ENCODE peak calls at places on chromosomes 5 and 9, in four cellular contexts. One of them, this sample, is unnamed.

GRCh38 chr9:108963459-108964143 is 29.4 kb downstream of the ABITRAM start:
- DNase-seq in Peyer's patch: no peak
- DNase-seq in lower leg skin: no peak
- DNase-seq in transverse colon: no peak
- DNase-seq in this sample: peak; percentile 61

GRCh38 chr5:148904440-148904839 is 78.0 kb downstream of the ADRB2 start:
- DNase-seq in transverse colon: peak; percentile 24
- DNase-seq in lower leg skin: no peak
- DNase-seq in Peyer's patch: no peak
- DNase-seq in this sample: no peak

GRCh38 chr9:32590898-32591297 is 17.9 kb upstream of the NDUFB6 start:
- DNase-seq in transverse colon: no peak
- DNase-seq in Peyer's patch: no peak
- DNase-seq in lower leg skin: no peak
- DNase-seq in this sample: no peak

GRCh38 chr5:73591102-73591695 is 25.7 kb downstream of the UTP15 start:
- DNase-seq in lower leg skin: peak; percentile 68
- DNase-seq in transverse colon: peak; percentile 17
- DNase-seq in Peyer's patch: peak; percentile 56
- DNase-seq in this sample: peak; percentile 87

GRCh38 chr9:113536483-113537226 is 73.1 kb downstream of the RGS3 start:
- DNase-seq in lower leg skin: no peak
- DNase-seq in transverse colon: no peak
- DNase-seq in Peyer's patch: peak; percentile 51
- DNase-seq in this sample: no peak

GRCh38 chr5:132257131-132258101 is at the start of gene PDLIM4:
- DNase-seq in lower leg skin: no peak
- DNase-seq in Peyer's patch: peak; percentile 48
- DNase-seq in transverse colon: peak; percentile 25
- DNase-seq in this sample: no peak

GRCh38 chr5:124446125-124446524 is 300.3 kb downstream of the ZNF608 start:
- DNase-seq in lower leg skin: no peak
- DNase-seq in transverse colon: no peak
- DNase-seq in Peyer's patch: no peak
- DNase-seq in this sample: no peak

GRCh38 chr9:135320943-135321342 is 158.6 kb upstream of the PPP1R26 start:
- DNase-seq in lower leg skin: no peak
- DNase-seq in Peyer's patch: no peak
- DNase-seq in transverse colon: no peak
- DNase-seq in this sample: no peak

GRCh38 chr9:106035810-106036209 is 341.5 kb downstream of the TMEM38B start:
- DNase-seq in Peyer's patch: no peak
- DNase-seq in lower leg skin: no peak
- DNase-seq in transverse colon: no peak
- DNase-seq in this sample: peak; percentile 6

GRCh38 chr5:181051841-181052525 is 11.9 kb downstream of the BTNL9 start:
- DNase-seq in transverse colon: no peak
- DNase-seq in lower leg skin: no peak
- DNase-seq in Peyer's patch: no peak
- DNase-seq in this sample: no peak

GRCh38 chr5:2888520-2889060 is 137.1 kb upstream of the IRX2 start:
- DNase-seq in transverse colon: no peak
- DNase-seq in Peyer's patch: no peak
- DNase-seq in lower leg skin: no peak
- DNase-seq in this sample: no peak

GRCh38 chr9:92245005-92245797 is 48.3 kb downstream of the IARS1 start:
- DNase-seq in Peyer's patch: no peak
- DNase-seq in transverse colon: no peak
- DNase-seq in lower leg skin: no peak
- DNase-seq in this sample: no peak

GRCh38 chr9:136410500-136411287 is at the start of the genes ENTR1 and PMPCA:
- DNase-seq in Peyer's patch: peak; percentile 97
- DNase-seq in transverse colon: peak; percentile 96
- DNase-seq in lower leg skin: peak; percentile 87
- DNase-seq in this sample: peak; percentile 96

GRCh38 chr9:136412912-136413420 is 2.5 kb downstream of the PMPCA start:
- DNase-seq in transverse colon: no peak
- DNase-seq in lower leg skin: no peak
- DNase-seq in Peyer's patch: no peak
- DNase-seq in this sample: no peak

GRCh38 chr9:136407911-136408310 is 2.5 kb downstream of the ENTR1 start:
- DNase-seq in Peyer's patch: no peak
- DNase-seq in lower leg skin: no peak
- DNase-seq in transverse colon: no peak
- DNase-seq in this sample: no peak

GRCh38 chr9:136411358-136411757 is 900 bp downstream of the PMPCA start:
- DNase-seq in transverse colon: no peak
- DNase-seq in lower leg skin: no peak
- DNase-seq in Peyer's patch: no peak
- DNase-seq in this sample: peak; percentile 36

GRCh38 chr9:136409557-136410455 is 608 bp downstream of the ENTR1 start:
- DNase-seq in Peyer's patch: peak; percentile 67
- DNase-seq in lower leg skin: no peak
- DNase-seq in transverse colon: peak; percentile 45
- DNase-seq in this sample: peak; percentile 62
- TF ChIP-seq POLR2A in Peyer's patch: no peak
- TF ChIP-seq POLR2A in lower leg skin: no peak
- TF ChIP-seq POLR2A in transverse colon: peak; percentile 31
- TF ChIP-seq POLR2A in this sample: no peak

GRCh38 chr9:104931256-104931655 is 3.3 kb upstream of the ABCA1 start:
- DNase-seq in lower leg skin: no peak
- DNase-seq in Peyer's patch: no peak
- DNase-seq in transverse colon: no peak
- DNase-seq in this sample: no peak

GRCh38 chr9:104923289-104923688 is 4.7 kb downstream of the ABCA1 start:
- DNase-seq in transverse colon: no peak
- DNase-seq in Peyer's patch: no peak
- DNase-seq in lower leg skin: no peak
- DNase-seq in this sample: peak; percentile 45

GRCh38 chr9:104923740-104924139 is 4.2 kb downstream of the ABCA1 start:
- DNase-seq in transverse colon: no peak
- DNase-seq in Peyer's patch: peak; percentile 83
- DNase-seq in lower leg skin: no peak
- DNase-seq in this sample: no peak

GRCh38 chr9:104927912-104928740 is at the start of gene ABCA1:
- DNase-seq in lower leg skin: peak; percentile 96
- DNase-seq in transverse colon: peak; percentile 95
- DNase-seq in Peyer's patch: peak; percentile 97
- DNase-seq in this sample: peak; percentile 94

DNA sequence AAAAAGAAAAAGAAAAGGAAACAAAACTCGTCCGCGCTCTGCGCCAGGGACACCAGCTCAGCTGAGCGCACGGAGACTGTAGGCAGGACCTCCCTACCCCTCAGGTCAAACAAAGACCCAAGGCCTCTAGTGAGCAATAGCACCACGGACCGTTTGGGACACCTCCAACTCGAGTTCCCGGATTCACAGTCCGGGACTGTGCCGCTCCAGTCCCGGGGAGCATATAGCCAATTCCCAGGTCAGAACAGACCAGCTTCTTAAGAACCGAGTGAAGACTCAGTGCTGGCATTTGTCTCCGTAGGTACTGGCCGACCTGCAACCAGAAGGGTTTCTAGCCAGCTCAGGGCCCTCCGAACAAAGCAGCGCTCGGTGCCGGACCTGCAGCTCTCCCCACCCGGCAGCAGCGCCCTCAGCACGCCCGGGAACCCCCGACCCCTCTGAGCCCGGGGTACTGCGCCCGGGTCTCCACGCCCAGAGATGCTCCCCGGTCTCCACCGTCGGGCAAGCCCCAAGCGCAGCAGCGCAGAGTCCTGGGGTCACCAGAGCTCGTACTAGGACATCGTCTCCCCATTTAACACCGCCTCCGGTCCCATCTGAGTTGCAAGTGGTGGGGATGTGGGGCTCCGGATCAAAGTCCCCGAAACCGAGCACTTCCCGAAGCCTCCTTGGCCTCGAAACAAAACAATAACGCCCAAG is 591 bp downstream of the ABCA1 start:
- DNase-seq in Peyer's patch: peak; percentile 58
- DNase-seq in lower leg skin: peak; percentile 48
- DNase-seq in transverse colon: peak; percentile 44
- DNase-seq in this sample: peak; percentile 88
- TF ChIP-seq POLR2A in Peyer's patch: no peak
- TF ChIP-seq POLR2A in lower leg skin: no peak
- TF ChIP-seq POLR2A in transverse colon: no peak
- TF ChIP-seq POLR2A in this sample: no peak

GRCh38 chr9:117715411-117715989 is 11.3 kb downstream of the TLR4 start:
- DNase-seq in transverse colon: no peak
- DNase-seq in Peyer's patch: no peak
- DNase-seq in lower leg skin: no peak
- DNase-seq in this sample: no peak
- TF ChIP-seq POLR2A in transverse colon: no peak
- TF ChIP-seq POLR2A in Peyer's patch: no peak
- TF ChIP-seq POLR2A in lower leg skin: no peak
- TF ChIP-seq POLR2A in this sample: no peak

GRCh38 chr5:159209438-159210305 is at the start of gene RNF145:
- DNase-seq in Peyer's patch: peak; percentile 97
- DNase-seq in transverse colon: peak; percentile 89
- DNase-seq in lower leg skin: peak; percentile 78
- DNase-seq in this sample: peak; percentile 95
- TF ChIP-seq POLR2A in Peyer's patch: peak; percentile 33
- TF ChIP-seq POLR2A in transverse colon: peak; percentile 54
- TF ChIP-seq POLR2A in lower leg skin: no peak
- TF ChIP-seq POLR2A in this sample: peak; percentile 87

GRCh38 chr5:37375091-37375490 is 4.0 kb upstream of the WDR70 start:
- DNase-seq in Peyer's patch: peak; percentile 28
- DNase-seq in transverse colon: no peak
- DNase-seq in lower leg skin: no peak
- DNase-seq in this sample: no peak

GRCh38 chr5:37370550-37370863 is 399 bp downstream of the NUP155 start:
- DNase-seq in transverse colon: no peak
- DNase-seq in lower leg skin: no peak
- DNase-seq in Peyer's patch: no peak
- DNase-seq in this sample: peak; percentile 64

DNA sequence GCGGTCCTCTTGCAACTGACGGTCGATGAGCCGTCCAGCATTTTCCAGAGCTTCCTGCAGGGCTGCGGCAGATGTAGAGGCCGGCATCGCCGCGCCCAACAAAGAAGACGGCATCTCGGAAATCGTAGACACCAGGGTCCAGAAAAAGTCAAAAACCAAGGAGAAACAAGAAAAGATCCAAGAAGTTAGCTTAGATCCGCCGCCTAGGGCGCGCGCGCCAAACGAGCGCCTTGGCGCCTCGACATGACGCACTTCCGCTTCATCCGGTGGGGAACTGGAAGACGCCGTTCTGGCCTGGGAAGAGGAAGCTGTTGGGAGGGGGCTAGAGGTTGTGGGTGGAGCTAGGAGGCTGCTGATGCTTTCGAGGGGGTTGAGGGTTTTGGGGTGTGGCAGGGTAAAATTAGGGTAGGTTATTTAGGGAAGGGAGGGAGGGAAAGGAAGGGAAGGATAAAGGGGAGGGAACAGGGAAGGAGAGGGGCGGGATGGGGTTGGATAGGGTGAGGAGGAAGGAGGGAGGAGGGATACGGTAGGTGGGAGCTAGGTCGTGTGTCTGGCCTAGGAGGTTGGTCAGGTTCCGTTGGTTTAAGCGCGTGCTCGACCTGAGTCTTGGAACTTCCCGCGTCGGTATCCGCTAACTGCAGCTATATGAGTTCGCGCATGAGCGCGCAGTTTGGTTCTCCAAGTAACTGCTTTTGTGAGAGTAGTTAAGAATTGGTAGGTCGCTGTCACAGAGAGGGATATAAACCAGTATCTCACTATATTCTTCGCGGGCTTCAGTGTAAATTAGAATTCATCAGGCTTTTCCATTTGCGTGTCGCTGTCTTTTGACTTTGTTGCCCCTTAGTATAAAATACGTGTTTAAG is at the start of gene NUP155:
- DNase-seq in Peyer's patch: peak; percentile 96
- DNase-seq in transverse colon: peak; percentile 92
- DNase-seq in lower leg skin: peak; percentile 91
- DNase-seq in this sample: peak; percentile 93
- TF ChIP-seq POLR2A in Peyer's patch: peak; percentile 39
- TF ChIP-seq POLR2A in transverse colon: peak; percentile 77
- TF ChIP-seq POLR2A in lower leg skin: no peak
- TF ChIP-seq POLR2A in this sample: peak; percentile 89

DNA sequence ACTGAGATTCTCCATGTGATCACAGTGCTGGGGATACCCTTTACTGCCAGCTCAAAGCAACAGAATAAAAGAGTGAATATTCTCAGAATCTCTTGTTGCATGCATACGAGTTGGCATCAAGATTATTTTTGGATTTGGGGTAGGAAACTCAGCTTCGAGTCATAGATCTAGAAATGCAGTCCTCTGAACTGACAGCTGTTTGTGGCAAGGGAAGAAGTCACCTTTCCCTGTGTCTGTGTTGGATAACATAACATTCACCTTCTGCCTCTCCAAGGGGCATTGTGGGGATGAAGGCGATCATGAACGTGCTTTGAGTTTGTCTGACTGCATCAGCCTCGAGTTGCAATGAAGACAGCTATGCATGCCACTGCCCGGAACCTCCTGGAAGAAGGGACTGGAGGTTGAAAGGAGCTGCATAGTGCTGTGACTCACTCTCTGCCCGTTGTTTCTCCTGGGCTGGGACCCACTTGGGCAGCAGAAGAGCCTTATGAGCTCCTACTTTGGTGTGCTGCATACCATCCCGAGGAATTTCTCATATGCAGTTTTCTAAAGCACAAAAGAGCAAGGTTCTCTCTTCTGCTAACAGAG is 231.7 kb downstream of the ARHGAP26 start:
- DNase-seq in lower leg skin: no peak
- DNase-seq in transverse colon: no peak
- DNase-seq in Peyer's patch: no peak
- DNase-seq in this sample: no peak
- TF ChIP-seq POLR2A in lower leg skin: no peak
- TF ChIP-seq POLR2A in transverse colon: no peak
- TF ChIP-seq POLR2A in Peyer's patch: no peak
- TF ChIP-seq POLR2A in this sample: no peak

GRCh38 chr9:126671983-126672382 is 58.3 kb downstream of the LMX1B start:
- DNase-seq in Peyer's patch: no peak
- DNase-seq in lower leg skin: no peak
- DNase-seq in transverse colon: no peak
- DNase-seq in this sample: no peak
- TF ChIP-seq POLR2A in Peyer's patch: no peak
- TF ChIP-seq POLR2A in lower leg skin: no peak
- TF ChIP-seq POLR2A in transverse colon: no peak
- TF ChIP-seq POLR2A in this sample: no peak

GRCh38 chr9:5452286-5452609 is 1.9 kb downstream of the CD274 start:
- DNase-seq in lower leg skin: no peak
- DNase-seq in transverse colon: no peak
- DNase-seq in Peyer's patch: no peak
- DNase-seq in this sample: no peak

GRCh38 chr9:5448461-5448860 is 1.9 kb upstream of the CD274 start:
- DNase-seq in transverse colon: no peak
- DNase-seq in Peyer's patch: no peak
- DNase-seq in lower leg skin: no peak
- DNase-seq in this sample: no peak

GRCh38 chr9:5448016-5448415 is 2.3 kb upstream of the CD274 start:
- DNase-seq in Peyer's patch: no peak
- DNase-seq in lower leg skin: no peak
- DNase-seq in transverse colon: no peak
- DNase-seq in this sample: no peak

GRCh38 chr9:5449521-5450359 is 602 bp upstream of the CD274 start:
- DNase-seq in transverse colon: no peak
- DNase-seq in Peyer's patch: no peak
- DNase-seq in lower leg skin: no peak
- DNase-seq in this sample: no peak

GRCh38 chr9:5450360-5451051 is at the start of gene CD274:
- DNase-seq in transverse colon: peak; percentile 94
- DNase-seq in lower leg skin: peak; percentile 75
- DNase-seq in Peyer's patch: peak; percentile 96
- DNase-seq in this sample: peak; percentile 91
- TF ChIP-seq POLR2A in transverse colon: no peak
- TF ChIP-seq POLR2A in lower leg skin: no peak
- TF ChIP-seq POLR2A in Peyer's patch: peak; percentile 44
- TF ChIP-seq POLR2A in this sample: peak; percentile 75